ENCODE peak calls at places on chromosomes 3 and 15, in four cellular contexts. One of them, this sample, is unnamed.

GRCh38 chr15:65981837-65982696 is 112.8 kb downstream of the RAB11A start:
- DNase-seq in sigmoid colon: no peak
- DNase-seq in lower lobe of right lung: peak
- DNase-seq in naive thymus-derived CD4-positive, alpha-beta T cell: peak
- DNase-seq in this sample: no peak

GRCh38 chr15:71202712-71203111 is 87.4 kb downstream of the THSD4 start:
- DNase-seq in naive thymus-derived CD4-positive, alpha-beta T cell: no peak
- DNase-seq in sigmoid colon: no peak
- DNase-seq in lower lobe of right lung: no peak
- DNase-seq in this sample: no peak

GRCh38 chr3:179196098-179196497 is 47.9 kb downstream of the PIK3CA start:
- DNase-seq in lower lobe of right lung: no peak
- DNase-seq in naive thymus-derived CD4-positive, alpha-beta T cell: peak
- DNase-seq in sigmoid colon: no peak
- DNase-seq in this sample: no peak

GRCh38 chr3:117059054-117059989 is 349.7 kb downstream of the TUSC7 start:
- DNase-seq in lower lobe of right lung: no peak
- DNase-seq in sigmoid colon: no peak
- DNase-seq in naive thymus-derived CD4-positive, alpha-beta T cell: no peak
- DNase-seq in this sample: no peak

GRCh38 chr3:87503901-87504498 is 227.6 kb upstream of the POU1F1 start:
- DNase-seq in naive thymus-derived CD4-positive, alpha-beta T cell: no peak
- DNase-seq in lower lobe of right lung: no peak
- DNase-seq in sigmoid colon: no peak
- DNase-seq in this sample: no peak

GRCh38 chr15:100454148-100454547 is 74.6 kb downstream of the CERS3 start:
- DNase-seq in sigmoid colon: no peak
- DNase-seq in naive thymus-derived CD4-positive, alpha-beta T cell: no peak
- DNase-seq in lower lobe of right lung: no peak
- DNase-seq in this sample: no peak

GRCh38 chr3:133413166-133414020 is 13.5 kb downstream of the BFSP2 start:
- DNase-seq in lower lobe of right lung: no peak
- DNase-seq in sigmoid colon: no peak
- DNase-seq in naive thymus-derived CD4-positive, alpha-beta T cell: no peak
- DNase-seq in this sample: no peak

GRCh38 chr3:184907941-184908649 is 96.1 kb downstream of the VPS8 start:
- DNase-seq in lower lobe of right lung: no peak
- DNase-seq in sigmoid colon: no peak
- DNase-seq in naive thymus-derived CD4-positive, alpha-beta T cell: no peak
- DNase-seq in this sample: no peak

GRCh38 chr15:29883126-29883525 is 60.9 kb upstream of the TJP1 start:
- DNase-seq in sigmoid colon: no peak
- DNase-seq in naive thymus-derived CD4-positive, alpha-beta T cell: no peak
- DNase-seq in lower lobe of right lung: no peak
- DNase-seq in this sample: no peak

GRCh38 chr15:69172854-69173253 is 12.4 kb downstream of the GLCE start:
- DNase-seq in naive thymus-derived CD4-positive, alpha-beta T cell: no peak
- DNase-seq in sigmoid colon: no peak
- DNase-seq in lower lobe of right lung: no peak
- DNase-seq in this sample: no peak
- H3K4me3 ChIP-seq in naive thymus-derived CD4-positive, alpha-beta T cell: no peak
- H3K4me3 ChIP-seq in sigmoid colon: no peak
- H3K4me3 ChIP-seq in lower lobe of right lung: no peak
- H3K4me3 ChIP-seq in this sample: no peak

GRCh38 chr15:96353931-96354730 is 23.6 kb downstream of the NR2F2 start:
- DNase-seq in sigmoid colon: no peak
- DNase-seq in naive thymus-derived CD4-positive, alpha-beta T cell: no peak
- DNase-seq in lower lobe of right lung: no peak
- DNase-seq in this sample: no peak
- H3K27ac ChIP-seq in sigmoid colon: peak
- H3K27ac ChIP-seq in naive thymus-derived CD4-positive, alpha-beta T cell: no peak
- H3K27ac ChIP-seq in lower lobe of right lung: peak
- H3K27ac ChIP-seq in this sample: peak

DNA sequence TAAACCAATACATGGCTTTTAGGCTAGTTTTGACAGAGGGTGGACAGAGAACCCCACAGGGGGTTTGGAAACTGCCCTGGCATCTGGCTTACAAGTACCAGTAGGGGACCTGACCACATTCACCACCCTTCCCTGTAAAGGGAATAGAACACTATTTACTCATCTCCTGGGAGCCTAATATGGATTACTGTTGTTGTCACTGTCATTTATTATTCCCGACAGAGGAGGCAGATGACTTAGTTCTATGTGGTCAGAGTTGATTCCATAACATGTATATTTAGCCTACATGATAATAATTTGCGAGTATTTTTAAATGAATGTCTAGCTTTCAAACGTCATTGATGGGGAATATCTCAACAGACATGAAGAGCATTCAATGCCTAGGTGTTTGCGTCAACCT is 15.9 kb downstream of the ZBTB38 start:
- DNase-seq in naive thymus-derived CD4-positive, alpha-beta T cell: no peak
- DNase-seq in lower lobe of right lung: no peak
- DNase-seq in sigmoid colon: no peak
- DNase-seq in this sample: no peak
- H3K4me3 ChIP-seq in naive thymus-derived CD4-positive, alpha-beta T cell: no peak
- H3K4me3 ChIP-seq in lower lobe of right lung: peak
- H3K4me3 ChIP-seq in sigmoid colon: peak
- H3K4me3 ChIP-seq in this sample: no peak

DNA sequence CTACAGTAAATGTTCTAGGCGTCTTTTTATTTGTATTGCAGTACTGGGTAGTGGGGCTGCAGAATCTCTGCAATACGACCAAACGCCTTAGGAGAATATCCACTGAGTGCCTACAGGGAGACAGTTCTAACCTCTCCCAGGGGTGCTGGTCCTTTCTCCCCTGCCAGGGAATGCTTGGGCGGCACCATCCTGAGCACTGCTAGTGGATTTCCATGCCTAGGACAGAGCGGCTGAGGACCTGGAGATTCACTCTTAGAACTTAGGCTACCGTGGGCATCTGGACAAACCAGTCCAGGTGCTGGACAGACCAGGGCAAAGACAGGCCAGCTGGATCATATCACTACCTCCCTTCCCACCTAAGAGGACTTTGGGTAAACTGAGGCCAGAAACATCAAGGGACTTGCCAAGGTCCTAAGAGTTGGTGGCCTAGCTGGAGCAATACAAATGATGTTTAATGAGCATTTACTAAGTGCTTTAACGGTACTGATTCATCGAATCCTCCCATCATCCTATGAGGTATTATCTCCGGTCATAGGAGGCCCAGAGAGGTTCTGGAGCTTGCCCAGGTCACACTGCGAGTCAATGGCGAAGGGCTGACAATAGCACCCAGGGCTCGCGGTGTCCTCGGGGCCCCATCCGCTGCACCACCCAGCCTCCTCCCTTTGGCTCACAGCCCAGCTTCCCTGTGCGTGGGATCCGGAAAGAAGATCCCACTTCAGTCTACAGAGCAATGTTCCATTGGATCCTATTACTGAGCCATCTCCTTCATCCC is 822 bp downstream of the TMEM44 start:
- DNase-seq in sigmoid colon: peak
- DNase-seq in naive thymus-derived CD4-positive, alpha-beta T cell: no peak
- DNase-seq in lower lobe of right lung: peak
- DNase-seq in this sample: no peak
- H3K27ac ChIP-seq in sigmoid colon: peak
- H3K27ac ChIP-seq in naive thymus-derived CD4-positive, alpha-beta T cell: peak
- H3K27ac ChIP-seq in lower lobe of right lung: peak
- H3K27ac ChIP-seq in this sample: peak

GRCh38 chr3:110969229-110970211 is 102.1 kb upstream of the NECTIN3 start:
- DNase-seq in naive thymus-derived CD4-positive, alpha-beta T cell: no peak
- DNase-seq in sigmoid colon: no peak
- DNase-seq in lower lobe of right lung: no peak
- DNase-seq in this sample: no peak
- H3K4me3 ChIP-seq in naive thymus-derived CD4-positive, alpha-beta T cell: no peak
- H3K4me3 ChIP-seq in sigmoid colon: no peak
- H3K4me3 ChIP-seq in lower lobe of right lung: no peak
- H3K4me3 ChIP-seq in this sample: no peak

DNA sequence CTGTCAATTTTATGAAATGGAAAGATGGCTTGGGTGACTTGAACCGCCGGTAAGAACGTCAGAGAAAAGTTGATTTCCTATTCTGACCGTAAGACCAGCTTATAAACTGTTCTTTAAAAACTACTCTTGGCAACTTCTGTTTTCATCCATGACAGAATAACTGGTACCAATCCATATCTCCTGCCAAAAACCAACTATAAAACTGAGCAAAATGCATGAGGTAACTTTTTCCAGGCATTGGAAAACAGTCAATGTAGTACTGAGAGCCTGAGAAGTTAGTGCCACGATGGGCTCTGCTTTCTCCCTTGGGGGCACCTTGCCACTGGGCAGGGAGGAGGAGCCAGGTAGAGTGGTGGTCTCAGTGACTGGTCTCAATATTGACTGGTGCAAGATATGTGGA is 615.2 kb upstream of the TBL1XR1 start:
- DNase-seq in lower lobe of right lung: no peak
- DNase-seq in naive thymus-derived CD4-positive, alpha-beta T cell: no peak
- DNase-seq in sigmoid colon: no peak
- DNase-seq in this sample: no peak
- H3K27ac ChIP-seq in lower lobe of right lung: no peak
- H3K27ac ChIP-seq in naive thymus-derived CD4-positive, alpha-beta T cell: no peak
- H3K27ac ChIP-seq in sigmoid colon: peak
- H3K27ac ChIP-seq in this sample: no peak

GRCh38 chr3:194565597-194566190 is 67.5 kb downstream of the TMEM44 start:
- DNase-seq in lower lobe of right lung: no peak
- DNase-seq in naive thymus-derived CD4-positive, alpha-beta T cell: no peak
- DNase-seq in sigmoid colon: no peak
- DNase-seq in this sample: no peak
- H3K4me3 ChIP-seq in lower lobe of right lung: no peak
- H3K4me3 ChIP-seq in naive thymus-derived CD4-positive, alpha-beta T cell: no peak
- H3K4me3 ChIP-seq in sigmoid colon: no peak
- H3K4me3 ChIP-seq in this sample: no peak

This sample was measured in esophagus muscularis mucosa.